ENCODE peak calls at places on chromosomes 13 and 19, in six cellular contexts. Q is thoracic aorta; O is stimulated activated CD4-positive, alpha-beta T cell treated with anti-CD3 and anti-CD28 coated beads, TNF-alpha, amount 100 ng/mL, for 1 hour; T is T-helper 2 cell treated with Interferon-gamma antibody and Interleukin-4, amounts not matched to agents 5 μg/mL and 100 μg/mL, for 36 hours; V is gastrocnemius medialis; D is AG04449. H is an unnamed sample.

GRCh38 chr13:109272595-109273325 is 513.6 kb downstream of the IRS2 start:
- DNase-seq in Q (no peak), O (no peak), T (no peak), V (no peak), D (no peak), H (no peak)

GRCh38 chr19:40410030-40410389 is 3.2 kb downstream of the PRX start:
- DNase-seq in Q (no peak), O (no peak), T (no peak), V (no peak), D (no peak), H (no peak)

GRCh38 chr19:8396563-8397203 is 6.5 kb downstream of the RAB11B start:
- DNase-seq in Q (no peak), O (peak), T (peak), V (peak), D (no peak), H (peak)

GRCh38 chr19:2575734-2576481 is 100.0 kb downstream of the GADD45B start:
- DNase-seq in Q (peak), O (no peak), T (no peak), V (peak), D (no peak), H (no peak)

GRCh38 chr13:99505814-99506269 is 4.6 kb downstream of the TM9SF2 start:
- DNase-seq in Q (no peak), O (no peak), T (no peak), V (no peak), D (no peak), H (no peak)

GRCh38 chr13:33280550-33280905 is 5.0 kb downstream of the STARD13 start:
- DNase-seq in Q (no peak), O (no peak), T (no peak), V (no peak), D (no peak), H (no peak)

GRCh38 chr13:21567714-21568113 is 36.3 kb downstream of the MICU2 start:
- DNase-seq in Q (no peak), O (no peak), T (peak), V (no peak), D (no peak), H (no peak)

GRCh38 chr19:46661735-46662592 is 982 bp upstream of the DACT3 start:
- DNase-seq in Q (no peak), O (peak), T (peak), V (peak), D (no peak), H (peak)

GRCh38 chr13:62084728-62085127 is 669.1 kb upstream of the PCDH20 start:
- DNase-seq in Q (no peak), O (no peak), T (no peak), V (no peak), D (no peak), H (no peak)

GRCh38 chr13:79667771-79668170 is 186.8 kb downstream of the NDFIP2 start:
- DNase-seq in Q (no peak), O (no peak), T (no peak), V (no peak), D (no peak), H (no peak)

GRCh38 chr13:110446570-110446880 is 115.0 kb downstream of the RAB20 start:
- DNase-seq in Q (no peak), O (no peak), T (no peak), V (no peak), D (no peak), H (no peak)

GRCh38 chr13:97600438-97601080 is 166.6 kb downstream of the RAP2A start:
- DNase-seq in Q (no peak), O (no peak), T (no peak), V (no peak), D (no peak), H (no peak)

GRCh38 chr19:10149427-10149826 is 29.7 kb upstream of the EIF3G start:
- DNase-seq in Q (no peak), O (no peak), T (no peak), V (no peak), D (no peak), H (no peak)

GRCh38 chr13:98033277-98034247 is 80.1 kb downstream of the IPO5 start:
- DNase-seq in Q (no peak), O (no peak), T (no peak), V (no peak), D (peak), H (no peak)

GRCh38 chr13:111323950-111324651 is 3.7 kb downstream of the TEX29 start:
- DNase-seq in Q (no peak), O (no peak), T (no peak), V (no peak), D (no peak), H (no peak)

GRCh38 chr19:5395541-5395940 is 54.9 kb upstream of the PTPRS start:
- DNase-seq in Q (no peak), O (no peak), T (no peak), V (no peak), D (no peak), H (no peak)

GRCh38 chr19:6501740-6502648 is at the start of gene TUBB4A:
- DNase-seq in Q (no peak), O (peak), T (peak), V (no peak), D (no peak), H (peak)

GRCh38 chr13:114130708-114131580 is 1.5 kb downstream of the RASA3 start:
- DNase-seq in Q (peak), O (no peak), T (peak), V (peak), D (no peak), H (peak)

GRCh38 chr13:23748109-23748508 is 141.1 kb downstream of the MIPEP start:
- DNase-seq in Q (no peak), O (no peak), T (no peak), V (no peak), D (no peak), H (no peak)

GRCh38 chr13:113753171-113753570 is 5.9 kb upstream of the TMEM255B start:
- DNase-seq in Q (no peak), O (no peak), T (no peak), V (no peak), D (no peak), H (no peak)

GRCh38 chr19:16363133-16363851 is 38.7 kb downstream of the KLF2 start:
- DNase-seq in Q (no peak), O (no peak), T (no peak), V (no peak), D (no peak), H (no peak)

GRCh38 chr19:6113616-6114188 is 3.4 kb upstream of the RFX2 start:
- DNase-seq in Q (no peak), O (no peak), T (no peak), V (no peak), D (no peak), H (no peak)

GRCh38 chr13:23656637-23657036 is 86.4 kb downstream of the TNFRSF19 start:
- DNase-seq in Q (no peak), O (no peak), T (no peak), V (no peak), D (no peak), H (no peak)

GRCh38 chr19:13033819-13034611 is 38.7 kb downstream of the NFIX start:
- DNase-seq in Q (no peak), O (peak), T (peak), V (peak), D (no peak), H (no peak)

GRCh38 chr19:35044317-35045117 is 3.0 kb downstream of the HPN start:
- DNase-seq in Q (no peak), O (peak), T (peak), V (no peak), D (no peak), H (peak)

GRCh38 chr19:55437410-55437809 is 5.7 kb downstream of the SHISA7 start:
- DNase-seq in Q (no peak), O (no peak), T (peak), V (no peak), D (no peak), H (no peak)

GRCh38 chr13:22589880-22590279 is 590.9 kb upstream of the SGCG start:
- DNase-seq in Q (no peak), O (no peak), T (no peak), V (no peak), D (no peak), H (no peak)

GRCh38 chr13:30787747-30788535 is 52.6 kb downstream of the ALOX5AP start:
- DNase-seq in Q (no peak), O (no peak), T (no peak), V (no peak), D (no peak), H (no peak)

GRCh38 chr13:80473695-80474094 is 132.8 kb upstream of the SPRY2 start:
- DNase-seq in Q (no peak), O (no peak), T (no peak), V (no peak), D (no peak), H (no peak)

GRCh38 chr19:32674153-32674958 is 624 bp downstream of the ANKRD27 start:
- DNase-seq in Q (no peak), O (no peak), T (no peak), V (no peak), D (no peak), H (no peak)

GRCh38 chr13:59776924-59777690 is 386.6 kb downstream of the DIAPH3 start:
- DNase-seq in Q (no peak), O (no peak), T (no peak), V (no peak), D (peak), H (no peak)

GRCh38 chr13:114248011-114248410 is 13.3 kb downstream of the CDC16 start:
- DNase-seq in Q (no peak), O (no peak), T (no peak), V (no peak), D (peak), H (no peak)

GRCh38 chr19:3788991-3789778 is 3.0 kb upstream of the MATK start:
- DNase-seq in Q (no peak), O (no peak), T (no peak), V (no peak), D (no peak), H (no peak)

GRCh38 chr19:1214862-1215731 is 9.5 kb downstream of the STK11 start:
- DNase-seq in Q (no peak), O (no peak), T (no peak), V (no peak), D (no peak), H (no peak)

GRCh38 chr19:48982280-48982679 is 10.8 kb downstream of the GYS1 start:
- DNase-seq in Q (no peak), O (no peak), T (no peak), V (no peak), D (no peak), H (no peak)

GRCh38 chr19:31113250-31113685 is 236.0 kb downstream of the TSHZ3 start:
- DNase-seq in Q (no peak), O (no peak), T (no peak), V (no peak), D (no peak), H (no peak)

GRCh38 chr19:30556230-30556711 is 184.1 kb downstream of the ZNF536 start:
- DNase-seq in Q (no peak), O (no peak), T (no peak), V (no peak), D (no peak), H (no peak)